ENCODE peak calls at places on chromosomes 16 and 17, in four cellular contexts. U is A549, V is GM23338, L is Panc1. X is an unnamed sample.

GRCh38 chr17:550041-550398 is 164.6 kb downstream of the VPS53 start:
- DNase-seq in U (peak), V (no peak), L (no peak), X (no peak)

GRCh38 chr16:1631931-1632637 is 19.9 kb downstream of the CRAMP1 start:
- DNase-seq in U (no peak), V (no peak), L (no peak), X (no peak)

GRCh38 chr17:67246648-67247415 is 1.8 kb upstream of the HELZ start:
- DNase-seq in U (peak), V (peak), L (no peak), X (no peak)

GRCh38 chr16:89049484-89050118 is 44.1 kb upstream of the ACSF3 start:
- DNase-seq in U (no peak), V (no peak), L (no peak), X (no peak)

GRCh38 chr17:78258323-78259229 is 27.1 kb downstream of the TMEM235 start:
- DNase-seq in U (no peak), V (peak), L (no peak), X (peak)

GRCh38 chr17:43591750-43592562 is 45.8 kb upstream of the ETV4 start:
- DNase-seq in U (no peak), V (no peak), L (no peak), X (no peak)

GRCh38 chr17:72456026-72456569 is 335.3 kb downstream of the SOX9 start:
- DNase-seq in U (peak), V (no peak), L (no peak), X (no peak)

GRCh38 chr17:83155128-83156081 is 76.0 kb downstream of the METRNL start:
- DNase-seq in U (no peak), V (no peak), L (no peak), X (no peak)

GRCh38 chr16:53518550-53519416 is 15.8 kb upstream of the AKTIP start:
- DNase-seq in U (no peak), V (no peak), L (no peak), X (no peak)

GRCh38 chr16:25013751-25014499 is 1.2 kb downstream of the ARHGAP17 start:
- DNase-seq in U (no peak), V (no peak), L (no peak), X (no peak)

GRCh38 chr16:24203675-24204074 is 52.5 kb upstream of the CACNG3 start:
- DNase-seq in U (no peak), V (no peak), L (no peak), X (no peak)

GRCh38 chr16:83907926-83908325 is 9.0 kb downstream of the MLYCD start:
- DNase-seq in U (no peak), V (no peak), L (no peak), X (no peak)

GRCh38 chr17:5888811-5889210 is 181.4 kb upstream of the WSCD1 start:
- DNase-seq in U (no peak), V (no peak), L (no peak), X (no peak)

GRCh38 chr16:53743149-53743566 is 39.2 kb downstream of the FTO start:
- DNase-seq in U (peak), V (peak), L (no peak), X (peak)

GRCh38 chr16:75485230-75486013 is 9.8 kb downstream of the CHST6 start:
- DNase-seq in U (no peak), V (no peak), L (no peak), X (no peak)

GRCh38 chr17:63399316-63399715 is 46.8 kb downstream of the CYB561 start:
- DNase-seq in U (no peak), V (no peak), L (no peak), X (no peak)

GRCh38 chr16:27238016-27238587 is 30.5 kb downstream of the NSMCE1 start:
- DNase-seq in U (no peak), V (no peak), L (no peak), X (peak)

GRCh38 chr16:53891409-53892139 is 187.6 kb downstream of the FTO start:
- DNase-seq in U (no peak), V (no peak), L (no peak), X (no peak)

GRCh38 chr16:88026964-88027938 is 76.0 kb downstream of the BANP start:
- DNase-seq in U (no peak), V (no peak), L (no peak), X (no peak)

GRCh38 chr16:2058901-2059300 is 11.1 kb downstream of the TSC2 start:
- DNase-seq in U (no peak), V (no peak), L (no peak), X (no peak)

GRCh38 chr16:89098767-89099430 is 5.2 kb downstream of the ACSF3 start:
- DNase-seq in U (no peak), V (no peak), L (no peak), X (no peak)

GRCh38 chr16:9141813-9142212 is 50.4 kb downstream of the HAPSTR1 start:
- DNase-seq in U (no peak), V (no peak), L (no peak), X (no peak)

GRCh38 chr17:7840875-7841274 is 6.9 kb downstream of the KDM6B start:
- DNase-seq in U (no peak), V (no peak), L (no peak), X (no peak)

GRCh38 chr17:54901230-54901847 is 687 bp downstream of the TOM1L1 start:
- DNase-seq in U (peak), V (peak), L (no peak), X (no peak)

GRCh38 chr17:149897-150575 is 12.7 kb downstream of the SCGB1C2 start:
- DNase-seq in U (no peak), V (no peak), L (no peak), X (no peak)

GRCh38 chr16:1003551-1004347 is 22.2 kb downstream of the SOX8 start:
- DNase-seq in U (no peak), V (no peak), L (no peak), X (no peak)

GRCh38 chr17:63699638-63700527 is at the start of gene LIMD2:
- DNase-seq in U (peak), V (peak), L (no peak), X (no peak)

GRCh38 chr17:65449495-65449894 is 112.0 kb downstream of the AXIN2 start:
- DNase-seq in U (no peak), V (no peak), L (no peak), X (no peak)

GRCh38 chr16:57470683-57471082 is 8.2 kb downstream of the POLR2C start:
- DNase-seq in U (peak), V (no peak), L (no peak), X (no peak)

GRCh38 chr16:89583895-89584644 is 8.5 kb downstream of the CPNE7 start:
- DNase-seq in U (no peak), V (no peak), L (no peak), X (no peak)

GRCh38 chr16:85114909-85115567 is 2.8 kb upstream of the CIBAR2 start:
- DNase-seq in U (peak), V (peak), L (peak), X (peak)

GRCh38 chr16:84421081-84421937 is 53.0 kb downstream of the ATP2C2 start:
- DNase-seq in U (no peak), V (no peak), L (no peak), X (no peak)

GRCh38 chr17:6233856-6234255 is 163.7 kb downstream of the WSCD1 start:
- DNase-seq in U (no peak), V (no peak), L (no peak), X (no peak)

GRCh38 chr16:56267888-56268287 is 76.6 kb downstream of the GNAO1 start:
- DNase-seq in U (no peak), V (no peak), L (no peak), X (no peak)
- H3K27ac ChIP-seq in U (no peak), V (no peak), L (no peak), X (no peak)

GRCh38 chr17:74515941-74516340 is 15.3 kb downstream of the CD300LB start:
- DNase-seq in U (no peak), V (no peak), L (no peak), X (no peak)

GRCh38 chr17:74512041-74512440 is 19.2 kb downstream of the CD300LB start:
- DNase-seq in U (no peak), V (no peak), L (no peak), X (no peak)

GRCh38 chr17:74512624-74513084 is 18.6 kb downstream of the CD300LB start:
- DNase-seq in U (peak), V (no peak), L (no peak), X (peak)

GRCh38 chr17:74514632-74515035 is 16.6 kb downstream of the CD300LB start:
- DNase-seq in U (no peak), V (no peak), L (no peak), X (no peak)

GRCh38 chr17:74513987-74514631 is 17.2 kb downstream of the CD300LB start:
- DNase-seq in U (peak), V (peak), L (peak), X (peak)
- TF ChIP-seq REST in U (no peak), V (no peak), L (no peak), X (no peak)

DNA sequence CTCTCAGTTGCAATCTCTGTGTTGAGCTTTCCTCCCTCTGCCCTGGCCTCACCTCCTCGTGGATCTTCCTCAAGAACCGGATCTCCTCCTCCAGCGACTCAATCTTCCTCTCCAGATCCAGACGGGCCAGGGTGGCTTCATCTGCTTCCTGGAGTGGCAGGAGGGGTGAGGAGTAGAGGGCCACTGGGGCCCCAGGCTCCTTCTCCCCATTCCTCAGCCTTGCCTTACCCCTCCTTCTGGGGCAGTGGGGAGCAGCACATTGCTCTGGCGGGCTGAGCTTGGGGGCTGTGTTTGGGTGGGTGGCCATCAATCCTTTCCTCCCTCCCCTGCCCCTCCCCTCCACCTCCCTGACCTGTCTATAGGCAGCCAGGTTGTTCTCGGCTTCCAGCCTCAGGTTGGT is 1.6 kb downstream of the GFAP start:
- DNase-seq in U (no peak), V (no peak), L (no peak), X (no peak)
- H3K27ac ChIP-seq in U (no peak), V (no peak), L (no peak), X (no peak)

GRCh38 chr16:73161977-73162376 is 114.0 kb upstream of the ZFHX3 start:
- DNase-seq in U (no peak), V (no peak), L (no peak), X (no peak)
- TF ChIP-seq REST in U (no peak), V (no peak), L (no peak), X (no peak)

GRCh38 chr17:4583796-4584124 is 569 bp upstream of the SMTNL2 start:
- DNase-seq in U (peak), V (peak), L (no peak), X (no peak)
- H3K27ac ChIP-seq in U (peak), V (no peak), L (no peak), X (no peak)

GRCh38 chr17:42051013-42051400 is 606 bp upstream of the C17orf113 start:
- DNase-seq in U (no peak), V (no peak), L (no peak), X (no peak)

GRCh38 chr17:42054101-42054500 is 3.7 kb upstream of the C17orf113 start:
- DNase-seq in U (no peak), V (no peak), L (no peak), X (no peak)

GRCh38 chr17:42053701-42054100 is 3.3 kb upstream of the C17orf113 start:
- DNase-seq in U (no peak), V (no peak), L (no peak), X (no peak)

GRCh38 chr17:42051645-42052044 is 1.2 kb upstream of the C17orf113 start:
- DNase-seq in U (no peak), V (no peak), L (no peak), X (no peak)

GRCh38 chr17:42052478-42052877 is 2.1 kb upstream of the C17orf113 start:
- DNase-seq in U (no peak), V (no peak), L (no peak), X (no peak)
- TF ChIP-seq REST in U (no peak), V (no peak), L (no peak), X (peak)

DNA sequence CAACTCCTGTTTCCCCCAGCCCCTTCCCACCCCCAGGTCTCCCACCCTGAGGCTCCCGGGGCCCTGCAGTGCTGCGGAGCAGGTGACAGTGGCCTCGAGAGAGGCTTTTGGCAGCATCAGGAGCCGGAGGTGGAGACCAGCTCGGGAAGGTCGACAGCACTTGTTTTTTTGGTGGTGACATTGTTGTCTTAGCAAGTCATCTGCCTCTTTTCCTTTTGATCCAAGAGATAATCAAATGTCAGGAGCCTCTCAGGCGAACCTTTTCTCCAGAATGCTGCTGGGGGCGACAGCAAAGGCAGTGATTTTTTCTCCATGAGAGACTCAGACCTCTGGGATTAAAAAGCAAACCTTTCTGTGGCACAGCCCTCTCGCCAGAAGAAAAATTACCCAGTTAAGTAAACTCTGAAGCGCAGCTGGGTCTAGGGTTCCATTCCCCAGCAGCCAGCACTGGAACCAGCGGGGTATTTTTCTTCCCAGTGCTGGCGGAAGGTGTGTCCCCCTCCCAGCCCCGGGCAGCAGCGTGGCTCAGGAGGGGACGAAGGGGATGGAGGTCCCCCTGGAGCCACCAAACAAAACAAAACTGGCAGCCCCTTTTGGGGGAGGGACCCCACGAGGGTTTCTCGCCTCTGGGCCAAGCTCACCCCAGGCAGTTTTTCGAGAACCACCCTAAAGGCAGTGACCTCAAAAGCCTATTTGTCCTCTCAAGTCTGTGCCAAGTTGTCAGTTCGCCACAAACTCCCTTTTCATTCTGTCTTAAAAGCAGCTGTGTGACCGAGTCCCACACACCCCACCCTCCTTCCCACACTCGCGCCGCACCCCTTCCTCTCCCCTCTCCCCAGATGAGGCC is 37.1 kb downstream of the GRIN2C start:
- DNase-seq in U (no peak), V (no peak), L (no peak), X (no peak)
- H3K27ac ChIP-seq in U (no peak), V (no peak), L (no peak), X (no peak)

GRCh38 chr17:17836250-17836817 is 452 bp downstream of the SREBF1 start:
- DNase-seq in U (peak), V (peak), L (peak), X (peak)
- TF ChIP-seq REST in U (peak), V (no peak), L (no peak), X (no peak)

DNA sequence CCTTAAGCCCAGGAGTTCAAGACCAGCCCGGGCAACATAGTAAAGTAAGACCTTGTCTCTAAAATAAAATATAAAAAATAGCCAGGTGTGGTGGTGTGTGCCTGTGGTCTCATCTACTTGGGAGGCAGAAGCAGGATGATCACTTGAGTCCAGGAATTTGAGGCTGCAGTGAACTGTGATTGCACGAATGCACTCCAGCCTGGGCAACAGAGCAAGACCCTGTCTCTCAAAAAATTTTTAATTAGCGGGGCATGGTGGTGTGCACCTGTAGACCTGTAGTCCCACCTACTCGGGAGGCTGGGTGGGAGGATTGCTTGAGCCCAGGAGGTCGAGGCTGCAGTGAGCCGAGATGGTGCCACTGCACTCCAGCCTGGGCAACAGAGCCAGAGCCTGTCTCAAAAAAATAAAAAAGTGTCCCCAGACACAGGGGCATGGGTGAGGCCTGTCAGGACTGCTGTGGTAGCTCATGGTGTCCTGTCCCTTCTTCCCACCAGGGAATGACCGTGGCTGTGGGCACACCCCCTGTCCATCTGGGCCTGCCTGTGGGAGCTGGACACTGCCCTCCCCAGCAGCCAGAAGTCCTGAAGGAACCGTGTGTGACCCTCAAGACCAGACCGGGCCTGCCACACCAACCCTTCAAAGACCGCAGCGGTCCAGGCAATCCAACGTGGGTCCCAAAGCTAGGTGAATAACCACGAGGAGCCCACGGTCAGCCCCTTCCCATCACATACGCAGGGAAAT is 30.8 kb upstream of the GAA start:
- DNase-seq in U (no peak), V (no peak), L (no peak), X (no peak)
- H3K27ac ChIP-seq in U (no peak), V (no peak), L (peak), X (no peak)

DNA sequence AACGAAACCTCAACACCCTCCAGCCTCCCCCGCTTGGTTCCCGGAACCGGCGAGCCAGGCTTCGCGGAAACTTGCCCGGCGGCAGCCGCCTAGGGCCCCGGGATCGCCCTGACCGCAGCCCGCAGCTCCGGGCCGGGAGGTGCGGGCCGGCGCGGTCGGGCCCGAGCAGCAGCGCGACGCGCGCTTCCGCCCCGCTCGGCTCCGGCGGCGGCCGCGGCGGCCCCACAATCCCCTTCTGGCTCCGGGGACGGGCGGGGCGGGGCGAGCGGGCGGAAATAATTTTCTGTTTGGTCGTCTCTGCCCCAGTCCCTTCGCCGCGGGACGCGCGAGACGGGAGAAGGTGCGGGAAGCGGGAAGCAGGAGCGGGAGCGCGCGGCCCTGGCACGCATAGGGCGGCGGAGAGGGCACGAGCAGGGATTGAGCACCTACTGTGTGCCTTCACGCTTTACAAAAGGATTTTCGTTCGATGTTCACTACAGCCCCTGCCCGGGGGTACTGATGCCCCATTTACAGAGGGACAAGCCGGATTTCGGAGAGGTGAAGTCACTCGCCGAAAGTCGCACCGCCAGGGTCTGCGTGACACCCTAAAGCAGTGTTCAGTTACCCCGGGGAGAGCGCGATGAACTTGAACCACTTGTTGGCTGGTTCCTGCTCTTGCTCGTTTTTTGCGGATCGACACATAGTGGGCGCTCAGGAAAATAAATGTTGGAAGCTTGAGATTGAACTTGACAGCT is 2.7 kb upstream of the MLLT6 start:
- DNase-seq in U (peak), V (peak), L (no peak), X (peak)
- TF ChIP-seq REST in U (peak), V (no peak), L (no peak), X (no peak)